ENCODE peak calls at places on chromosomes 16 and 17, in ten cellular contexts. One of them, this sample, is unnamed.
A peak's percentile ranks its signal among the peaks of the same experiment; 100 is the strongest.

GRCh38 chr16:19711643-19712042 is 6.4 kb downstream of the KNOP1 start:
- DNase-seq in brain microvascular endothelial cell: no peak
- DNase-seq in CD8-positive, alpha-beta T cell: no peak
- DNase-seq in BE2C: no peak
- DNase-seq in fibroblast of lung: no peak
- DNase-seq in aorta: no peak
- DNase-seq in heart left ventricle: no peak
- DNase-seq in kidney epithelial cell: no peak
- DNase-seq in cardiac fibroblast: no peak
- DNase-seq in colonic mucosa: no peak
- DNase-seq in this sample: no peak

GRCh38 chr16:66335704-66336329 is 30.7 kb upstream of the CDH5 start:
- DNase-seq in brain microvascular endothelial cell: peak; percentile 70
- DNase-seq in CD8-positive, alpha-beta T cell: no peak
- DNase-seq in BE2C: peak; percentile 46
- DNase-seq in fibroblast of lung: peak; percentile 85
- DNase-seq in aorta: no peak
- DNase-seq in heart left ventricle: peak; percentile 63
- DNase-seq in kidney epithelial cell: no peak
- DNase-seq in cardiac fibroblast: peak; percentile 74
- DNase-seq in colonic mucosa: no peak
- DNase-seq in this sample: peak; percentile 59

GRCh38 chr17:29291163-29291752 is 2.7 kb downstream of the NUFIP2 start:
- DNase-seq in brain microvascular endothelial cell: peak; percentile 61
- DNase-seq in CD8-positive, alpha-beta T cell: no peak
- DNase-seq in BE2C: no peak
- DNase-seq in fibroblast of lung: peak; percentile 83
- DNase-seq in aorta: no peak
- DNase-seq in heart left ventricle: no peak
- DNase-seq in kidney epithelial cell: peak; percentile 19
- DNase-seq in cardiac fibroblast: peak; percentile 86
- DNase-seq in colonic mucosa: peak; percentile 36
- DNase-seq in this sample: no peak

GRCh38 chr17:32516940-32517711 is 30.3 kb downstream of the CDK5R1 start:
- DNase-seq in brain microvascular endothelial cell: no peak
- DNase-seq in CD8-positive, alpha-beta T cell: no peak
- DNase-seq in BE2C: no peak
- DNase-seq in fibroblast of lung: no peak
- DNase-seq in aorta: no peak
- DNase-seq in heart left ventricle: no peak
- DNase-seq in kidney epithelial cell: no peak
- DNase-seq in cardiac fibroblast: no peak
- DNase-seq in colonic mucosa: no peak
- DNase-seq in this sample: no peak

GRCh38 chr16:87441886-87442580 is 49.9 kb downstream of the MAP1LC3B start:
- DNase-seq in brain microvascular endothelial cell: peak; percentile 19
- DNase-seq in CD8-positive, alpha-beta T cell: no peak
- DNase-seq in BE2C: no peak
- DNase-seq in fibroblast of lung: no peak
- DNase-seq in aorta: peak; percentile 27
- DNase-seq in heart left ventricle: no peak
- DNase-seq in kidney epithelial cell: no peak
- DNase-seq in cardiac fibroblast: no peak
- DNase-seq in colonic mucosa: no peak
- DNase-seq in this sample: no peak

GRCh38 chr17:64354824-64355535 is 35.7 kb downstream of the PECAM1 start:
- DNase-seq in brain microvascular endothelial cell: no peak
- DNase-seq in CD8-positive, alpha-beta T cell: no peak
- DNase-seq in BE2C: no peak
- DNase-seq in fibroblast of lung: peak; percentile 91
- DNase-seq in aorta: peak; percentile 42
- DNase-seq in heart left ventricle: no peak
- DNase-seq in kidney epithelial cell: no peak
- DNase-seq in cardiac fibroblast: peak; percentile 79
- DNase-seq in colonic mucosa: no peak
- DNase-seq in this sample: no peak

GRCh38 chr17:76048025-76048605 is 21.0 kb upstream of the EVPL start:
- DNase-seq in brain microvascular endothelial cell: peak; percentile 24
- DNase-seq in CD8-positive, alpha-beta T cell: no peak
- DNase-seq in BE2C: no peak
- DNase-seq in fibroblast of lung: no peak
- DNase-seq in aorta: peak; percentile 3
- DNase-seq in heart left ventricle: no peak
- DNase-seq in kidney epithelial cell: no peak
- DNase-seq in cardiac fibroblast: no peak
- DNase-seq in colonic mucosa: no peak
- DNase-seq in this sample: no peak

GRCh38 chr16:53083123-53083522 is 28.3 kb downstream of the CHD9 start:
- DNase-seq in brain microvascular endothelial cell: no peak
- DNase-seq in CD8-positive, alpha-beta T cell: no peak
- DNase-seq in BE2C: no peak
- DNase-seq in fibroblast of lung: no peak
- DNase-seq in aorta: no peak
- DNase-seq in heart left ventricle: no peak
- DNase-seq in kidney epithelial cell: no peak
- DNase-seq in cardiac fibroblast: peak; percentile 29
- DNase-seq in colonic mucosa: no peak
- DNase-seq in this sample: no peak

GRCh38 chr16:9094008-9094846 is 2.8 kb downstream of the HAPSTR1 start:
- DNase-seq in brain microvascular endothelial cell: no peak
- DNase-seq in CD8-positive, alpha-beta T cell: no peak
- DNase-seq in BE2C: no peak
- DNase-seq in fibroblast of lung: no peak
- DNase-seq in aorta: no peak
- DNase-seq in heart left ventricle: no peak
- DNase-seq in kidney epithelial cell: no peak
- DNase-seq in cardiac fibroblast: no peak
- DNase-seq in colonic mucosa: no peak
- DNase-seq in this sample: no peak

GRCh38 chr16:77946834-77947233 is 75.5 kb upstream of the CLEC3A start:
- DNase-seq in brain microvascular endothelial cell: no peak
- DNase-seq in CD8-positive, alpha-beta T cell: no peak
- DNase-seq in BE2C: no peak
- DNase-seq in fibroblast of lung: no peak
- DNase-seq in aorta: no peak
- DNase-seq in heart left ventricle: no peak
- DNase-seq in kidney epithelial cell: no peak
- DNase-seq in cardiac fibroblast: no peak
- DNase-seq in colonic mucosa: no peak
- DNase-seq in this sample: no peak

GRCh38 chr16:26645629-26646028 is 421.1 kb upstream of the C16orf82 start:
- DNase-seq in brain microvascular endothelial cell: no peak
- DNase-seq in CD8-positive, alpha-beta T cell: peak; percentile 27
- DNase-seq in BE2C: no peak
- DNase-seq in fibroblast of lung: no peak
- DNase-seq in aorta: no peak
- DNase-seq in heart left ventricle: no peak
- DNase-seq in kidney epithelial cell: no peak
- DNase-seq in cardiac fibroblast: no peak
- DNase-seq in colonic mucosa: no peak
- DNase-seq in this sample: no peak

DNA sequence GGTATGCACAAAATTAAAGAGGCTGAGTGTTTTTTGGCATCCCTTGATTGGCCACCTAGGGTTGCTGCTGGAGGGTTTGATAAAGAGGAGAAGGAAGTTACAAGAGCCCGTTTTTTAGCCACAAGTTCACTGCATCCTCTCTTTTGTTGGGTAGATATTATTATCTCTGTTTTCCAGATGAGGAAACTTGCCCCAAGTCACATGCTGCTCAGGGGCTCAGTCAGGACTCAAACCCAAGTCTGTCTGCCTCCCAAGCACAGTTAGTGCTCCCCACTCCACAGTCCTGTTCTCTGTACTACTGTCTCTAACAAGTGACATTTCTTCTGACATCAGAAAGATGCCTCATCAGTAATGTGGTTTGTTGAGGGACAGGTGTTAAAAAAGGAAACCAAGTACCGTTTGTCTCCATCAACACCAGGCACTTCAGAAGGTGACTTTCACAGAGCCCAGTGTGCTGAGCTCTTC is 1.4 kb downstream of the NT5M start:
- DNase-seq in brain microvascular endothelial cell: no peak
- DNase-seq in CD8-positive, alpha-beta T cell: peak; percentile 9
- DNase-seq in BE2C: no peak
- DNase-seq in fibroblast of lung: no peak
- DNase-seq in aorta: no peak
- DNase-seq in heart left ventricle: no peak
- DNase-seq in kidney epithelial cell: no peak
- DNase-seq in cardiac fibroblast: no peak
- DNase-seq in colonic mucosa: no peak
- DNase-seq in this sample: no peak
- H3K4me3 ChIP-seq in brain microvascular endothelial cell: no peak overlapping the region
- H3K4me3 ChIP-seq in CD8-positive, alpha-beta T cell: no peak overlapping the region
- H3K4me3 ChIP-seq in BE2C: peak overlapping the region; percentile 55
- H3K4me3 ChIP-seq in fibroblast of lung: no peak overlapping the region
- H3K4me3 ChIP-seq in aorta: no peak overlapping the region
- H3K4me3 ChIP-seq in heart left ventricle: no peak overlapping the region
- H3K4me3 ChIP-seq in kidney epithelial cell: no peak overlapping the region
- H3K4me3 ChIP-seq in cardiac fibroblast: no peak overlapping the region
- H3K4me3 ChIP-seq in colonic mucosa: no peak overlapping the region
- H3K4me3 ChIP-seq in this sample: no peak overlapping the region

GRCh38 chr16:14308357-14308723 is 237.2 kb downstream of the MRTFB start:
- DNase-seq in brain microvascular endothelial cell: no peak
- DNase-seq in CD8-positive, alpha-beta T cell: no peak
- DNase-seq in BE2C: no peak
- DNase-seq in fibroblast of lung: no peak
- DNase-seq in aorta: no peak
- DNase-seq in heart left ventricle: no peak
- DNase-seq in kidney epithelial cell: no peak
- DNase-seq in cardiac fibroblast: no peak
- DNase-seq in colonic mucosa: no peak
- DNase-seq in this sample: no peak
- H3K4me3 ChIP-seq in brain microvascular endothelial cell: no peak overlapping the region
- H3K4me3 ChIP-seq in CD8-positive, alpha-beta T cell: peak overlapping the region; percentile 46
- H3K4me3 ChIP-seq in BE2C: no peak overlapping the region
- H3K4me3 ChIP-seq in fibroblast of lung: no peak overlapping the region
- H3K4me3 ChIP-seq in aorta: no peak overlapping the region
- H3K4me3 ChIP-seq in heart left ventricle: no peak overlapping the region
- H3K4me3 ChIP-seq in kidney epithelial cell: no peak overlapping the region
- H3K4me3 ChIP-seq in cardiac fibroblast: no peak overlapping the region
- H3K4me3 ChIP-seq in colonic mucosa: no peak overlapping the region
- H3K4me3 ChIP-seq in this sample: peak overlapping the region; percentile 27

GRCh38 chr17:40410082-40410481 is 7.6 kb downstream of the TOP2A start:
- DNase-seq in brain microvascular endothelial cell: no peak
- DNase-seq in CD8-positive, alpha-beta T cell: no peak
- DNase-seq in BE2C: no peak
- DNase-seq in fibroblast of lung: no peak
- DNase-seq in aorta: no peak
- DNase-seq in heart left ventricle: no peak
- DNase-seq in kidney epithelial cell: no peak
- DNase-seq in cardiac fibroblast: no peak
- DNase-seq in colonic mucosa: no peak
- DNase-seq in this sample: no peak
- H3K4me3 ChIP-seq in brain microvascular endothelial cell: no peak overlapping the region
- H3K4me3 ChIP-seq in CD8-positive, alpha-beta T cell: no peak overlapping the region
- H3K4me3 ChIP-seq in BE2C: no peak overlapping the region
- H3K4me3 ChIP-seq in fibroblast of lung: no peak overlapping the region
- H3K4me3 ChIP-seq in aorta: no peak overlapping the region
- H3K4me3 ChIP-seq in heart left ventricle: no peak overlapping the region
- H3K4me3 ChIP-seq in kidney epithelial cell: no peak overlapping the region
- H3K4me3 ChIP-seq in cardiac fibroblast: no peak overlapping the region
- H3K4me3 ChIP-seq in colonic mucosa: no peak overlapping the region
- H3K4me3 ChIP-seq in this sample: no peak overlapping the region

GRCh38 chr17:37885136-37885535 is 39.1 kb upstream of the TBC1D3K start:
- DNase-seq in brain microvascular endothelial cell: no peak
- DNase-seq in CD8-positive, alpha-beta T cell: no peak
- DNase-seq in BE2C: no peak
- DNase-seq in fibroblast of lung: no peak
- DNase-seq in aorta: no peak
- DNase-seq in heart left ventricle: no peak
- DNase-seq in kidney epithelial cell: no peak
- DNase-seq in cardiac fibroblast: no peak
- DNase-seq in colonic mucosa: no peak
- DNase-seq in this sample: no peak
- H3K4me3 ChIP-seq in brain microvascular endothelial cell: no peak overlapping the region
- H3K4me3 ChIP-seq in CD8-positive, alpha-beta T cell: no peak overlapping the region
- H3K4me3 ChIP-seq in BE2C: no peak overlapping the region
- H3K4me3 ChIP-seq in fibroblast of lung: no peak overlapping the region
- H3K4me3 ChIP-seq in aorta: no peak overlapping the region
- H3K4me3 ChIP-seq in heart left ventricle: no peak overlapping the region
- H3K4me3 ChIP-seq in kidney epithelial cell: no peak overlapping the region
- H3K4me3 ChIP-seq in cardiac fibroblast: no peak overlapping the region
- H3K4me3 ChIP-seq in colonic mucosa: no peak overlapping the region
- H3K4me3 ChIP-seq in this sample: no peak overlapping the region

GRCh38 chr17:34254146-34254545 is 939 bp upstream of the CCL2 start:
- DNase-seq in brain microvascular endothelial cell: no peak
- DNase-seq in CD8-positive, alpha-beta T cell: no peak
- DNase-seq in BE2C: no peak
- DNase-seq in fibroblast of lung: peak; percentile 45
- DNase-seq in aorta: no peak
- DNase-seq in heart left ventricle: no peak
- DNase-seq in kidney epithelial cell: no peak
- DNase-seq in cardiac fibroblast: peak; percentile 80
- DNase-seq in colonic mucosa: no peak
- DNase-seq in this sample: no peak

GRCh38 chr17:34254651-34255380 is at the start of gene CCL2:
- DNase-seq in brain microvascular endothelial cell: peak; percentile 53
- DNase-seq in CD8-positive, alpha-beta T cell: no peak
- DNase-seq in BE2C: peak; percentile 19
- DNase-seq in fibroblast of lung: peak; percentile 66
- DNase-seq in aorta: peak; percentile 82
- DNase-seq in heart left ventricle: peak; percentile 84
- DNase-seq in kidney epithelial cell: no peak
- DNase-seq in cardiac fibroblast: peak; percentile 88
- DNase-seq in colonic mucosa: peak; percentile 65
- DNase-seq in this sample: peak; percentile 75

GRCh38 chr17:34257299-34257985 is 2.4 kb downstream of the CCL2 start:
- DNase-seq in brain microvascular endothelial cell: no peak
- DNase-seq in CD8-positive, alpha-beta T cell: no peak
- DNase-seq in BE2C: no peak
- DNase-seq in fibroblast of lung: no peak
- DNase-seq in aorta: no peak
- DNase-seq in heart left ventricle: no peak
- DNase-seq in kidney epithelial cell: no peak
- DNase-seq in cardiac fibroblast: peak; percentile 72
- DNase-seq in colonic mucosa: no peak
- DNase-seq in this sample: no peak

GRCh38 chr17:34255381-34255732 is 272 bp downstream of the CCL2 start:
- DNase-seq in brain microvascular endothelial cell: no peak
- DNase-seq in CD8-positive, alpha-beta T cell: no peak
- DNase-seq in BE2C: no peak
- DNase-seq in fibroblast of lung: no peak
- DNase-seq in aorta: no peak
- DNase-seq in heart left ventricle: no peak
- DNase-seq in kidney epithelial cell: no peak
- DNase-seq in cardiac fibroblast: no peak
- DNase-seq in colonic mucosa: no peak
- DNase-seq in this sample: no peak

GRCh38 chr17:34255841-34256240 is 756 bp downstream of the CCL2 start:
- DNase-seq in brain microvascular endothelial cell: no peak
- DNase-seq in CD8-positive, alpha-beta T cell: no peak
- DNase-seq in BE2C: no peak
- DNase-seq in fibroblast of lung: no peak
- DNase-seq in aorta: no peak
- DNase-seq in heart left ventricle: no peak
- DNase-seq in kidney epithelial cell: no peak
- DNase-seq in cardiac fibroblast: no peak
- DNase-seq in colonic mucosa: no peak
- DNase-seq in this sample: no peak
- H3K4me3 ChIP-seq in brain microvascular endothelial cell: peak overlapping the region; percentile 49
- H3K4me3 ChIP-seq in CD8-positive, alpha-beta T cell: no peak overlapping the region
- H3K4me3 ChIP-seq in BE2C: no peak overlapping the region
- H3K4me3 ChIP-seq in fibroblast of lung: peak overlapping the region; percentile 59
- H3K4me3 ChIP-seq in aorta: peak overlapping the region; percentile 27
- H3K4me3 ChIP-seq in heart left ventricle: peak overlapping the region; percentile 55
- H3K4me3 ChIP-seq in kidney epithelial cell: no peak overlapping the region
- H3K4me3 ChIP-seq in cardiac fibroblast: peak overlapping the region; percentile 65
- H3K4me3 ChIP-seq in colonic mucosa: peak overlapping the region; percentile 29
- H3K4me3 ChIP-seq in this sample: peak overlapping the region; percentile 65

This sample was measured in left ventricle myocardium inferior.